ENCODE peak calls at places on chromosomes 5 and 9, in six cellular contexts. K is neural progenitor cell, F is SK-N-SH, N is H9, B is GM23338, P is mammary epithelial cell. S is an unnamed sample.

GRCh38 chr9:104088416-104088815 is 5.7 kb upstream of the SMC2 start:
- DNase-seq in K (no peak), F (no peak), N (no peak), B (no peak), P (no peak), S (no peak)

GRCh38 chr5:66407739-66408138 is 188.5 kb upstream of the MAST4 start:
- DNase-seq in K (no peak), F (no peak), N (no peak), B (no peak), P (no peak), S (no peak)

GRCh38 chr9:128555180-128555721 is 2.9 kb downstream of the SPTAN1 start:
- DNase-seq in K (peak; percentile 66), F (no peak), N (peak; percentile 37), B (peak; percentile 89), P (peak; percentile 79), S (no peak)

GRCh38 chr5:157571357-157571827 is 4.2 kb downstream of the ADAM19 start:
- DNase-seq in K (no peak), F (no peak), N (no peak), B (peak; percentile 44), P (no peak), S (peak; percentile 38)

GRCh38 chr9:37904647-37905505 is 949 bp upstream of the SLC25A51 start:
- DNase-seq in K (no peak), F (peak; percentile 56), N (no peak), B (no peak), P (peak; percentile 24), S (peak; percentile 92)

GRCh38 chr5:142437563-142437962 is 112.7 kb upstream of the SPRY4 start:
- DNase-seq in K (no peak), F (peak; percentile 45), N (no peak), B (no peak), P (no peak), S (no peak)

GRCh38 chr9:124010303-124010664 is 1.3 kb upstream of the LHX2 start:
- DNase-seq in K (peak; percentile 16), F (no peak), N (no peak), B (no peak), P (no peak), S (peak; percentile 62)

GRCh38 chr5:160802567-160802966 is 49.4 kb downstream of the ATP10B start:
- DNase-seq in K (peak; percentile 39), F (no peak), N (no peak), B (no peak), P (no peak), S (no peak)

GRCh38 chr5:43034591-43034968 is 5.5 kb downstream of the ANXA2R start:
- DNase-seq in K (peak; percentile 20), F (no peak), N (peak; percentile 48), B (peak; percentile 55), P (no peak), S (no peak)

GRCh38 chr5:108366500-108366899 is 15.4 kb downstream of the FBXL17 start:
- DNase-seq in K (no peak), F (no peak), N (no peak), B (no peak), P (no peak), S (no peak)

GRCh38 chr9:35073276-35073607 is 817 bp upstream of the VCP start:
- DNase-seq in K (no peak), F (no peak), N (no peak), B (no peak), P (no peak), S (no peak)

GRCh38 chr5:145433077-145433476 is 402.1 kb downstream of the PRELID2 start:
- DNase-seq in K (no peak), F (no peak), N (no peak), B (no peak), P (no peak), S (no peak)

GRCh38 chr5:145429170-145429569 is 406.0 kb downstream of the PRELID2 start:
- DNase-seq in K (no peak), F (no peak), N (no peak), B (no peak), P (no peak), S (peak; percentile 34)
- H2AFZ ChIP-seq in K (no peak overlapping the region), F (no peak overlapping the region), N (no peak overlapping the region), B (no peak overlapping the region), P (no peak overlapping the region), S (no peak overlapping the region)

GRCh38 chr9:137160054-137160425 is 9.8 kb downstream of the LRRC26 start:
- DNase-seq in K (no peak), F (no peak), N (no peak), B (no peak), P (no peak), S (no peak)
- H3K27ac ChIP-seq in K (no peak overlapping the region), F (no peak overlapping the region), N (no peak overlapping the region), B (no peak overlapping the region), P (no peak overlapping the region), S (no peak overlapping the region)

DNA sequence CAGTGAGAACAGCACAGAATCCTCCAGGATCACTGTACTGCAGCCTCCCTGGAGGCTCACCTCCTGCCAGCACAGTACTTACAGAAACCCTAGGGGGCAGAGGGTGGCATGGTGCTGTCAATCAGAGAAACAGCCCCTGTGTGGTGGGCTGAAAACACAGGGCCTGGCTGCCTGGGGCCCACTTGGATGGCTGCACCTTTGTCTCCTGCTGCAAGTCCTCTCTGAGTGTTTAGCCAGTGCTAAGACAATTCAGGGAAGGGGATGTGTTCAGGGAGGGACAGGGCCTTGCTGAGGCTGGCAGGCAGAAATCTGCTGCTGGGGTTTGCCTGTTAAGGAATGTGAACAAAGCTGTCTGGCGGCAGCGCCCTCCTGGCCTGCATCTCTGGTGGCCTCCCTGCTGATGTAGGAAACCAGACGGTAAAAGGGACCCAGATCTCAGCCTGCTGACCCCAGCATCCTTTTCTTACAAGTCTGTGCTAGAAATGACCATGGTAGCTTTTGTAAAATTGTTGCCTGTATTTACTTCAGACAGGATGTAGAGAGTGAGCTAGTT is 39.5 kb downstream of the PRRC2B start:
- DNase-seq in K (peak; percentile 35), F (no peak), N (no peak), B (no peak), P (no peak), S (peak; percentile 64)
- H4K20me1 ChIP-seq in K (peaks cover 100% of the 10 kb centered on the region), F (peaks cover 84% of the 10 kb centered on the region), N (no peaks in the 10 kb centered on the region), B (peaks cover 72% of the 10 kb centered on the region), P (peaks cover 4% of the 10 kb centered on the region), S (peaks cover 61% of the 10 kb centered on the region)

GRCh38 chr5:65029178-65029577 is 260.4 kb downstream of the CWC27 start:
- DNase-seq in K (no peak), F (no peak), N (no peak), B (no peak), P (no peak), S (no peak)

GRCh38 chr5:65030056-65030455 is 261.3 kb downstream of the CWC27 start:
- DNase-seq in K (no peak), F (no peak), N (no peak), B (no peak), P (peak; percentile 16), S (no peak)

GRCh38 chr5:65034029-65034781 is 265.5 kb downstream of the CWC27 start:
- DNase-seq in K (no peak), F (no peak), N (no peak), B (peak; percentile 20), P (no peak), S (no peak)

GRCh38 chr5:65034782-65035181 is 266.1 kb downstream of the CWC27 start:
- DNase-seq in K (peak; percentile 23), F (no peak), N (peak; percentile 60), B (peak; percentile 67), P (no peak), S (no peak)

GRCh38 chr5:65032250-65032649 is 263.5 kb downstream of the CWC27 start:
- DNase-seq in K (no peak), F (no peak), N (no peak), B (no peak), P (no peak), S (peak; percentile 96)
- H2AFZ ChIP-seq in K (no peak overlapping the region), F (no peak overlapping the region), N (no peak overlapping the region), B (no peak overlapping the region), P (no peak overlapping the region), S (no peak overlapping the region)

GRCh38 chr9:14321517-14322125 is 7.7 kb upstream of the NFIB start:
- DNase-seq in K (peak; percentile 23), F (no peak), N (no peak), B (peak; percentile 36), P (no peak), S (peak; percentile 81)

GRCh38 chr9:14320272-14321245 is 6.6 kb upstream of the NFIB start:
- DNase-seq in K (no peak), F (no peak), N (no peak), B (no peak), P (peak; percentile 94), S (peak; percentile 73)

GRCh38 chr9:14316574-14317304 is 2.8 kb upstream of the NFIB start:
- DNase-seq in K (peak; percentile 14), F (no peak), N (no peak), B (peak; percentile 69), P (no peak), S (no peak)

GRCh38 chr9:14317667-14318255 is 3.8 kb upstream of the NFIB start:
- DNase-seq in K (no peak), F (no peak), N (no peak), B (no peak), P (no peak), S (no peak)

DNA sequence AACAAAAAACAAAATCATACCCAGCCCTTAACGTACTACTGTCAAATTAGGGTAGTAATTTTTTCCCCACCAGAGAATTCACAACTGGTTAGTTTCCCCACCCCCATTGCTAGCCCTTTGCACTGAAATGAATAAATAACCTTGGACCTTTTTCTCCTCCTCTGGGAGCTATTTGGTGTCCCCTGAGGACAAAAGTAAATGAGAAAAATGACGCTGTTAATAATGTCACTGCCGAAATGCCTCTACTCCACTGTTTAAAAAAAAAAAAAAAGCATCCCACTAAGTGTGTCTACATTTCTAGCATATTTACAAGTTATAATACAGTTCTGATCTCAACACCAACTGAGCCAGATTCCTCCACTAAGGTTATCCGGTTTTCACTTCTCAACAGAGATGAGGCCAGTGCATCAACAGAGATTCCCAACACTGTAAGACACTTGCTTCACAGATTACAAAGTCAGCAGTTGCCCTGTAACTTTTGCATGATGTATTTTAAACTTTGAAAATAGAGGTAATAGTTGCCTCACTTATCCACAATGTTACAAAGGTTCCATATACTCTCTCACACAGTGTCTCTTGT is 5.1 kb upstream of the NFIB start:
- DNase-seq in K (no peak), F (no peak), N (no peak), B (no peak), P (no peak), S (no peak)
- H3K27ac ChIP-seq in K (no peak overlapping the region), F (peak overlapping the region; percentile 99), N (no peak overlapping the region), B (no peak overlapping the region), P (peak overlapping the region; percentile 83), S (no peak overlapping the region)

GRCh38 chr5:149749481-149750365 is 19.6 kb downstream of the PPARGC1B start:
- DNase-seq in K (no peak), F (no peak), N (no peak), B (no peak), P (peak; percentile 48), S (peak; percentile 87)
- H4K20me1 ChIP-seq in K (no peaks in the 10 kb centered on the region), F (no peaks in the 10 kb centered on the region), N (no peaks in the 10 kb centered on the region), B (peaks cover 17% of the 10 kb centered on the region), P (no peaks in the 10 kb centered on the region), S (peaks cover 4% of the 10 kb centered on the region)

S was measured in osteoblast.